ENCODE peak calls at places on chromosome 19, in five cellular contexts. Y, C, W, O and N are unnamed samples.

GRCh38 chr19:1699386-1699785 is 47.0 kb upstream of the TCF3 start:
- DNase-seq in Y (no peak), C (no peak), W (no peak), O (no peak), N (no peak)

GRCh38 chr19:33286899-33287298 is 15.4 kb downstream of the CEBPA start:
- DNase-seq in Y (no peak), C (no peak), W (no peak), O (no peak), N (no peak)

GRCh38 chr19:58033741-58034475 is at the start of gene ZSCAN1:
- DNase-seq in Y (no peak), C (no peak), W (no peak), O (peak), N (peak)

GRCh38 chr19:55461259-55461973 is at the start of gene ISOC2:
- DNase-seq in Y (peak), C (peak), W (peak), O (peak), N (peak)

GRCh38 chr19:16168465-16169081 is 4.8 kb downstream of the CIB3 start:
- DNase-seq in Y (no peak), C (no peak), W (no peak), O (no peak), N (no peak)

GRCh38 chr19:927044-927706 is 1.3 kb downstream of the ARID3A start:
- DNase-seq in Y (no peak), C (no peak), W (no peak), O (peak), N (no peak)

GRCh38 chr19:34733266-34733825 is 697 bp upstream of the ZNF181 start:
- DNase-seq in Y (no peak), C (peak), W (peak), O (peak), N (peak)

GRCh38 chr19:58021541-58022282 is 12.1 kb upstream of the ZSCAN1 start:
- DNase-seq in Y (peak), C (no peak), W (peak), O (peak), N (peak)

GRCh38 chr19:30229524-30230174 is 142.5 kb upstream of the ZNF536 start:
- DNase-seq in Y (no peak), C (no peak), W (no peak), O (no peak), N (peak)

GRCh38 chr19:15456871-15457700 is 7.3 kb downstream of the RASAL3 start:
- DNase-seq in Y (no peak), C (no peak), W (no peak), O (no peak), N (peak)

GRCh38 chr19:6417713-6418561 is 6.7 kb downstream of the KHSRP start:
- DNase-seq in Y (peak), C (no peak), W (no peak), O (no peak), N (no peak)

GRCh38 chr19:674282-675151 is 1.7 kb upstream of the FSTL3 start:
- DNase-seq in Y (no peak), C (no peak), W (no peak), O (no peak), N (no peak)

GRCh38 chr19:41620171-41620570 is 6.7 kb downstream of the CEACAM4 start:
- DNase-seq in Y (no peak), C (no peak), W (no peak), O (no peak), N (no peak)

GRCh38 chr19:4081441-4082129 is 14.9 kb upstream of the ZBTB7A start:
- DNase-seq in Y (no peak), C (no peak), W (no peak), O (no peak), N (no peak)

GRCh38 chr19:3370214-3370720 is 3.9 kb downstream of the NFIC start:
- DNase-seq in Y (no peak), C (no peak), W (no peak), O (no peak), N (no peak)

GRCh38 chr19:19078801-19079200 is 15.0 kb downstream of the SLC25A42 start:
- DNase-seq in Y (no peak), C (no peak), W (no peak), O (no peak), N (no peak)

GRCh38 chr19:17365361-17365760 is 11.8 kb downstream of the PLVAP start:
- DNase-seq in Y (no peak), C (no peak), W (no peak), O (no peak), N (no peak)

GRCh38 chr19:34254552-34255432 is at the start of gene GARRE1:
- DNase-seq in Y (no peak), C (peak), W (no peak), O (no peak), N (peak)

GRCh38 chr19:17830567-17831418 is 9.5 kb upstream of the INSL3 start:
- DNase-seq in Y (peak), C (peak), W (peak), O (no peak), N (peak)

GRCh38 chr19:45424191-45425058 is 708 bp upstream of the ERCC1 start:
- DNase-seq in Y (peak), C (no peak), W (peak), O (peak), N (peak)

GRCh38 chr19:7766535-7766934 is 3.5 kb downstream of the CLEC4M start:
- DNase-seq in Y (no peak), C (no peak), W (no peak), O (no peak), N (no peak)

GRCh38 chr19:33312065-33312464 is 9.7 kb upstream of the CEBPA start:
- DNase-seq in Y (no peak), C (no peak), W (no peak), O (no peak), N (no peak)

GRCh38 chr19:19105365-19106060 is 32.8 kb downstream of the TMEM161A start:
- DNase-seq in Y (no peak), C (peak), W (no peak), O (no peak), N (peak)

GRCh38 chr19:33400856-33401682 is 27.6 kb downstream of the CEBPG start:
- DNase-seq in Y (no peak), C (no peak), W (no peak), O (peak), N (no peak)

GRCh38 chr19:38142176-38143035 is 81.6 kb downstream of the DPF1 start:
- DNase-seq in Y (peak), C (peak), W (peak), O (peak), N (peak)

GRCh38 chr19:18020212-18021067 is 12.5 kb downstream of the ARRDC2 start:
- DNase-seq in Y (peak), C (peak), W (no peak), O (peak), N (no peak)

GRCh38 chr19:50896591-50897190 is 14.5 kb downstream of the KLK4 start:
- DNase-seq in Y (peak), C (peak), W (no peak), O (no peak), N (peak)

GRCh38 chr19:51366999-51367564 is 894 bp upstream of the ETFB start:
- DNase-seq in Y (no peak), C (no peak), W (no peak), O (peak), N (no peak)

GRCh38 chr19:29013325-29013724 is 199.6 kb downstream of the UQCRFS1 start:
- DNase-seq in Y (no peak), C (no peak), W (no peak), O (no peak), N (no peak)

GRCh38 chr19:18999016-18999758 is 34.1 kb downstream of the SUGP2 start:
- DNase-seq in Y (no peak), C (no peak), W (no peak), O (no peak), N (no peak)

GRCh38 chr19:33578697-33579096 is 43.1 kb upstream of the CHST8 start:
- DNase-seq in Y (no peak), C (no peak), W (no peak), O (no peak), N (no peak)

GRCh38 chr19:12194827-12195500 is 32.1 kb downstream of the ZNF136 start:
- DNase-seq in Y (no peak), C (peak), W (no peak), O (peak), N (peak)

GRCh38 chr19:55836340-55836739 is at the start of gene NLRP4:
- DNase-seq in Y (peak), C (no peak), W (no peak), O (no peak), N (no peak)

GRCh38 chr19:39150235-39150634 is 24.6 kb downstream of the PAK4 start:
- DNase-seq in Y (no peak), C (no peak), W (no peak), O (no peak), N (no peak)

GRCh38 chr19:49799798-49800376 is 13.2 kb downstream of the FUZ start:
- DNase-seq in Y (no peak), C (no peak), W (no peak), O (no peak), N (no peak)

GRCh38 chr19:41386442-41386841 is 10.1 kb downstream of the TMEM91 start:
- DNase-seq in Y (no peak), C (no peak), W (no peak), O (no peak), N (no peak)

GRCh38 chr19:6532244-6532999 is 1.6 kb downstream of the TNFSF9 start:
- DNase-seq in Y (no peak), C (peak), W (no peak), O (no peak), N (no peak)